ENCODE peak calls at places on chromosomes 12 and 14, in four cellular contexts. C, F, J and H are unnamed samples.

GRCh38 chr14:70708717-70709570 is 67.2 kb downstream of the TTC9 start:
- DNase-seq in C (no peak), J (peak), F (no peak), H (no peak)

GRCh38 chr12:32166510-32166909 is 59.9 kb downstream of the BICD1 start:
- DNase-seq in C (no peak), J (no peak), F (no peak), H (no peak)

GRCh38 chr14:63192085-63192484 is 12.2 kb upstream of the RHOJ start:
- DNase-seq in J (no peak), C (no peak), F (no peak), H (no peak)

GRCh38 chr14:34013714-34014055 is 62.8 kb upstream of the EGLN3 start:
- DNase-seq in J (no peak), F (no peak), C (no peak), H (no peak)

GRCh38 chr12:32533971-32534590 is 134.7 kb downstream of the FGD4 start:
- DNase-seq in F (peak), C (peak), J (no peak), H (no peak)

GRCh38 chr12:51886021-51886710 is 1.7 kb upstream of the ANKRD33 start:
- DNase-seq in J (no peak), C (peak), F (peak), H (no peak)

GRCh38 chr12:92472198-92472597 is 230.6 kb upstream of the PLEKHG7 start:
- DNase-seq in C (no peak), J (no peak), F (no peak), H (no peak)

GRCh38 chr12:24425601-24425970 is 476.1 kb upstream of the SOX5 start:
- DNase-seq in C (no peak), F (no peak), J (no peak), H (no peak)

GRCh38 chr14:69844171-69844570 is 35.0 kb upstream of the SMOC1 start:
- DNase-seq in F (no peak), C (no peak), J (no peak), H (no peak)

GRCh38 chr14:99628832-99629618 is 15.9 kb upstream of the HHIPL1 start:
- DNase-seq in C (peak), J (peak), F (peak), H (peak)

GRCh38 chr14:89178802-89179201 is 238.2 kb downstream of the FOXN3 start:
- DNase-seq in F (no peak), J (no peak), C (no peak), H (no peak)

GRCh38 chr14:68042591-68043210 is 223.1 kb downstream of the RAD51B start:
- DNase-seq in F (no peak), C (no peak), J (no peak), H (no peak)

GRCh38 chr14:32938719-32939253 is at the start of gene NPAS3:
- DNase-seq in C (no peak), F (no peak), J (no peak), H (no peak)

GRCh38 chr12:44654641-44655625 is 221.2 kb downstream of the NELL2 start:
- DNase-seq in C (no peak), F (no peak), J (no peak), H (no peak)

GRCh38 chr12:108425238-108425795 is 86.2 kb upstream of the CMKLR1 start:
- DNase-seq in J (peak), F (no peak), C (no peak), H (no peak)

GRCh38 chr14:75315143-75315542 is 36.5 kb downstream of the FOS start:
- DNase-seq in F (no peak), C (no peak), J (no peak), H (no peak)

GRCh38 chr14:75566321-75566720 is 12.1 kb upstream of the FLVCR2 start:
- DNase-seq in C (no peak), J (no peak), F (no peak), H (no peak)

GRCh38 chr14:81303258-81303935 is 82.6 kb upstream of the GTF2A1 start:
- DNase-seq in C (no peak), F (peak), J (no peak), H (peak)

GRCh38 chr12:93507151-93507550 is 39.8 kb downstream of the MRPL42 start:
- DNase-seq in J (no peak), C (no peak), F (no peak), H (no peak)

GRCh38 chr14:74980746-74981661 is 21.7 kb upstream of the EIF2B2 start:
- DNase-seq in C (no peak), J (peak), F (no peak), H (peak)

GRCh38 chr12:107025691-107026090 is 38.7 kb upstream of the MTERF2 start:
- DNase-seq in F (no peak), C (no peak), J (no peak), H (no peak)

GRCh38 chr14:98445736-98446135 is 826.3 kb downstream of the BCL11B start:
- DNase-seq in F (no peak), C (no peak), J (no peak), H (no peak)

GRCh38 chr14:59964251-59965007 is 44.5 kb downstream of the LRRC9 start:
- DNase-seq in J (no peak), C (no peak), F (no peak), H (no peak)

GRCh38 chr12:99985129-99985570 is 414 bp upstream of the ANKS1B start:
- DNase-seq in J (no peak), C (no peak), F (no peak), H (no peak)

GRCh38 chr12:79534029-79534867 is 156.5 kb downstream of the PAWR start:
- DNase-seq in F (no peak), J (no peak), C (no peak), H (no peak)

GRCh38 chr14:69895109-69895508 is 15.9 kb downstream of the SMOC1 start:
- DNase-seq in J (no peak), C (no peak), F (no peak), H (no peak)

GRCh38 chr14:95305145-95305544 is 14.6 kb downstream of the CLMN start:
- DNase-seq in J (no peak), F (no peak), C (no peak), H (no peak)

GRCh38 chr12:30696103-30696408 is 387 bp upstream of the IPO8 start:
- DNase-seq in F (no peak), C (no peak), J (no peak), H (no peak)

GRCh38 chr12:95951515-95951914 is 8.4 kb downstream of the AMDHD1 start:
- DNase-seq in C (no peak), F (no peak), J (no peak), H (no peak)

GRCh38 chr12:124053855-124054254 is 80.8 kb downstream of the ZNF664 start:
- DNase-seq in F (peak), J (peak), C (peak), H (no peak)

GRCh38 chr12:108634225-108634795 is 616 bp upstream of the SELPLG start:
- DNase-seq in J (no peak), F (no peak), C (no peak), H (peak)

GRCh38 chr12:121839106-121839992 is 19.3 kb downstream of the HPD start:
- DNase-seq in J (peak), C (peak), F (no peak), H (peak)

GRCh38 chr12:40999212-40999611 is 188.9 kb upstream of the PDZRN4 start:
- DNase-seq in C (no peak), F (no peak), J (no peak), H (no peak)

GRCh38 chr14:20197459-20197858 is 6.8 kb downstream of the OR11G2 start:
- DNase-seq in F (no peak), C (no peak), J (no peak), H (no peak)

GRCh38 chr12:3184485-3184884 is 107.3 kb downstream of the TSPAN9 start:
- DNase-seq in F (no peak), J (no peak), C (no peak), H (no peak)

GRCh38 chr14:64705406-64706118 is 1.3 kb downstream of the PLEKHG3 start:
- DNase-seq in J (no peak), F (no peak), C (no peak), H (no peak)

GRCh38 chr12:6603095-6603567 is 4.0 kb downstream of the CHD4 start:
- DNase-seq in F (no peak), J (no peak), C (no peak), H (no peak)

GRCh38 chr14:98953544-98954346 is 318.3 kb downstream of the BCL11B start:
- DNase-seq in F (no peak), J (no peak), C (peak), H (no peak)

GRCh38 chr12:130686511-130686981 is 29.6 kb downstream of the RIMBP2 start:
- DNase-seq in F (no peak), C (no peak), J (no peak), H (no peak)

GRCh38 chr14:35401853-35402252 is 2.7 kb downstream of the NFKBIA start:
- DNase-seq in F (no peak), C (no peak), J (no peak), H (no peak)

GRCh38 chr14:35403397-35404245 is 928 bp downstream of the NFKBIA start:
- DNase-seq in J (peak), C (peak), F (peak), H (peak)

GRCh38 chr14:35403085-35403396 is 1.5 kb downstream of the NFKBIA start:
- DNase-seq in C (no peak), F (no peak), J (no peak), H (no peak)

GRCh38 chr14:35401422-35401729 is 3.2 kb downstream of the NFKBIA start:
- DNase-seq in C (no peak), F (no peak), J (no peak), H (no peak)

GRCh38 chr14:35402323-35403084 is 2.0 kb downstream of the NFKBIA start:
- DNase-seq in F (no peak), C (no peak), J (no peak), H (no peak)
- TF ChIP-seq HMGXB4 in F (no peak), C (no peak), J (no peak), H (no peak)

GRCh38 chr14:30331030-30331429 is 227.9 kb upstream of the G2E3 start:
- DNase-seq in F (no peak), C (no peak), J (no peak), H (no peak)

GRCh38 chr14:30332374-30332773 is 226.6 kb upstream of the G2E3 start:
- DNase-seq in F (no peak), C (no peak), J (no peak), H (no peak)

GRCh38 chr14:30333934-30334333 is 225.0 kb upstream of the G2E3 start:
- DNase-seq in F (no peak), C (no peak), J (no peak), H (no peak)

GRCh38 chr14:30330452-30330851 is 228.5 kb upstream of the G2E3 start:
- DNase-seq in J (no peak), C (no peak), F (no peak), H (peak)
- TF ChIP-seq HMGXB4 in J (no peak), C (no peak), F (no peak), H (no peak)

GRCh38 chr12:53427905-53428594 is 4.4 kb downstream of the AMHR2 start:
- DNase-seq in F (no peak), C (peak), J (no peak), H (no peak)

GRCh38 chr12:53425515-53426150 is 2.0 kb downstream of the AMHR2 start:
- DNase-seq in J (no peak), F (no peak), C (no peak), H (peak)

GRCh38 chr12:53428741-53429140 is 5.1 kb downstream of the AMHR2 start:
- DNase-seq in C (no peak), F (no peak), J (no peak), H (no peak)

GRCh38 chr12:53431187-53431586 is 7.5 kb downstream of the AMHR2 start:
- DNase-seq in J (no peak), F (no peak), C (no peak), H (no peak)

GRCh38 chr12:53430116-53430515 is 6.5 kb downstream of the AMHR2 start:
- DNase-seq in J (no peak), F (no peak), C (no peak), H (no peak)
- TF ChIP-seq HMGXB4 in J (no peak), F (no peak), C (no peak), H (no peak)

DNA sequence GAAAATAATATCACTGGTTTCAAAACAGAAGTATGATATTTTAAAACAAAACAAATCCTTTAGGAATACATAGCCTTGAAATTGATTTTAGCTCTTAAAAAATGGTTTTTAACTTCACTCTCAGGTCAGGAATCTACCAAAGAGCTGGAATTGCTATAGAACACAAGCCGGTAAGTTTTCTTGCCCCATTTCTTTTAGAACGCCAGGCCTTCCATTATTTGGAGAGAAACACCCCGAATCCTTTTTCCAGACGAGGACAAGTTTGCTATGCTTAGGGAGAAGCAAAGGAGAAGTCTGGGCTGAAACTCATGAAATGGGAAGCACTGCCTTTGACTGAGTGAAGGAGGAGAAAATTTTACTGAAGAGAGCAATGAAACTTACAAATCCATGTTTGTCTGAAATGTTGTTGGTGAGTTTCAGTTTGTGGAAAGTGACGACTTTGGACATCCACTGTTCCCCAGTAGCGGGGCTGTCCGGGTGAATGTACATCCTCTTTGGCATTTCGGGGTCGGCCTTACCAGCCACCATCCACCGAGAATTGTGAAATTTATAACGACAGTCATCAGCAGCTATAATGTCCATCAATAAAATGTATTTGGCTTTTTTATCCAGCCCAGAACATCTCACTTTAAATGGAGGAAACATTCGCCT is 3.4 kb downstream of the TBX3 start:
- DNase-seq in J (no peak), F (no peak), C (no peak), H (no peak)
- TF ChIP-seq HMGXB4 in J (no peak), F (no peak), C (no peak), H (no peak)